ENCODE peak calls at places on chromosomes 5 and 9, in ten cellular contexts. N is NCI-H1105 treated with DMSO at 0.1 percent for 48 hours, L is pulmonary artery endothelial cell, C is mesothelial cell of epicardium, F is spleen, I is neural crest cell, Z is GF-D8, B is GM04504, E is ovary, T is head of caudate nucleus. V is an unnamed sample.

GRCh38 chr5:117769877-117770276 is 1195.3 kb upstream of the SEMA6A start:
- DNase-seq in E (no peak), Z (no peak), C (no peak), I (no peak), N (no peak), F (no peak), L (no peak), B (no peak), T (no peak), V (no peak)

GRCh38 chr9:129583308-129584038 is 37.4 kb downstream of the C9orf50 start:
- DNase-seq in F (no peak), Z (no peak), I (no peak), B (no peak), C (no peak), N (no peak), E (no peak), L (no peak), T (no peak), V (no peak)

GRCh38 chr5:122999947-123000563 is 36.5 kb downstream of the PPIC start:
- DNase-seq in E (no peak), T (no peak), F (no peak), Z (no peak), I (peak; percentile 40), N (no peak), C (no peak), B (peak; percentile 16), L (no peak), V (peak; percentile 62)

GRCh38 chr9:123425261-123425821 is 69.3 kb downstream of the CRB2 start:
- DNase-seq in F (peak; percentile 48), E (no peak), C (no peak), L (no peak), N (no peak), B (no peak), T (peak; percentile 61), I (no peak), Z (no peak), V (no peak)

GRCh38 chr5:74963407-74963806 is 89.0 kb downstream of the GCNT4 start:
- DNase-seq in E (no peak), C (no peak), I (no peak), N (no peak), T (no peak), F (no peak), L (no peak), Z (no peak), B (no peak), V (no peak)

GRCh38 chr5:89359046-89359445 is 476.1 kb upstream of the MEF2C start:
- DNase-seq in C (no peak), L (no peak), B (no peak), N (no peak), E (no peak), T (no peak), Z (no peak), I (no peak), F (no peak), V (no peak)

GRCh38 chr5:1002271-1002546 is 6.4 kb upstream of the NKD2 start:
- DNase-seq in I (no peak), B (no peak), Z (no peak), C (no peak), L (no peak), E (peak; percentile 8), F (no peak), T (no peak), N (no peak), V (no peak)

GRCh38 chr5:176851871-176852270 is 41.5 kb downstream of the UNC5A start:
- DNase-seq in N (peak; percentile 88), E (no peak), L (no peak), B (no peak), Z (no peak), T (no peak), F (no peak), C (no peak), I (no peak), V (no peak)

GRCh38 chr5:93250431-93250830 is 330.6 kb downstream of the NR2F1-AS1 start:
- DNase-seq in F (no peak), B (no peak), C (no peak), Z (no peak), N (no peak), I (no peak), L (no peak), E (no peak), T (no peak), V (peak; percentile 26)

GRCh38 chr5:178293400-178293799 is 60.8 kb upstream of the PHYKPL start:
- DNase-seq in C (no peak), I (no peak), N (peak; percentile 33), L (no peak), F (peak; percentile 62), Z (no peak), E (no peak), T (no peak), B (no peak), V (no peak)

GRCh38 chr5:124301850-124302249 is 444.6 kb downstream of the ZNF608 start:
- DNase-seq in L (no peak), B (no peak), T (no peak), F (no peak), I (no peak), C (no peak), Z (no peak), N (no peak), E (no peak), V (no peak)

GRCh38 chr9:95338243-95338642 is 20.7 kb upstream of the FANCC start:
- DNase-seq in T (no peak), E (no peak), B (no peak), C (no peak), N (no peak), L (no peak), Z (no peak), F (no peak), I (no peak), V (no peak)

GRCh38 chr5:112996830-112997374 is 20.3 kb downstream of the DCP2 start:
- DNase-seq in B (no peak), E (no peak), Z (no peak), I (no peak), T (no peak), F (no peak), N (no peak), C (no peak), L (no peak), V (no peak)

GRCh38 chr9:84138543-84138942 is 157.9 kb downstream of the RMI1 start:
- DNase-seq in N (no peak), C (no peak), T (no peak), Z (no peak), E (no peak), B (no peak), I (no peak), F (no peak), L (no peak), V (no peak)

GRCh38 chr5:107669543-107670027 is 1.2 kb downstream of the EFNA5 start:
- DNase-seq in I (peak; percentile 26), B (peak; percentile 7), E (peak; percentile 36), Z (no peak), F (peak; percentile 65), L (no peak), T (peak; percentile 35), C (peak; percentile 63), N (peak; percentile 31), V (peak; percentile 51)

GRCh38 chr5:58940446-58940845 is 357.6 kb downstream of the RAB3C start:
- DNase-seq in E (no peak), C (no peak), N (no peak), F (no peak), I (no peak), L (no peak), Z (no peak), T (no peak), B (no peak), V (no peak)

GRCh38 chr5:10034008-10034407 is 215.7 kb downstream of the ATPSCKMT start:
- DNase-seq in L (no peak), B (no peak), I (no peak), F (no peak), N (peak; percentile 31), Z (no peak), C (peak; percentile 44), T (no peak), E (no peak), V (no peak)

GRCh38 chr5:7852542-7852941 is 1.6 kb upstream of the CFAP90 start:
- DNase-seq in Z (no peak), E (no peak), T (no peak), B (no peak), C (no peak), F (no peak), L (no peak), I (no peak), N (no peak), V (no peak)

GRCh38 chr5:58314356-58315045 is 145.4 kb downstream of the PLK2 start:
- DNase-seq in N (no peak), Z (no peak), E (no peak), B (no peak), I (no peak), L (no peak), F (no peak), T (no peak), C (no peak), V (no peak)

GRCh38 chr5:170749911-170750431 is 33.6 kb upstream of the GABRP start:
- DNase-seq in L (no peak), E (no peak), I (no peak), F (no peak), Z (no peak), T (no peak), B (no peak), N (no peak), C (no peak), V (no peak)

GRCh38 chr5:6729400-6730310 is 16.4 kb downstream of the TENT4A start:
- DNase-seq in I (no peak), L (no peak), B (no peak), F (peak; percentile 86), T (no peak), C (no peak), N (no peak), Z (peak; percentile 36), E (no peak), V (no peak)

GRCh38 chr5:27523629-27524028 is 485.2 kb upstream of the CDH9 start:
- DNase-seq in B (no peak), I (no peak), N (no peak), T (no peak), C (no peak), L (no peak), F (no peak), Z (no peak), E (no peak), V (no peak)

GRCh38 chr5:173668910-173669309 is 52.5 kb upstream of the BOD1 start:
- DNase-seq in N (no peak), T (no peak), L (no peak), I (no peak), E (no peak), B (no peak), F (no peak), Z (no peak), C (no peak), V (no peak)

GRCh38 chr9:112555091-112555643 is 68.5 kb downstream of the KIAA1958 start:
- DNase-seq in L (no peak), T (no peak), E (no peak), I (no peak), N (no peak), C (no peak), F (no peak), Z (no peak), B (no peak), V (no peak)

GRCh38 chr5:115599502-115599901 is 2.8 kb downstream of the TICAM2 start:
- DNase-seq in E (no peak), B (no peak), Z (no peak), F (peak; percentile 62), L (no peak), C (no peak), N (no peak), T (peak; percentile 64), I (no peak), V (no peak)

GRCh38 chr5:154351566-154351965 is 94.2 kb upstream of the SAP30L start:
- DNase-seq in L (no peak), I (no peak), F (no peak), C (no peak), B (no peak), N (no peak), E (no peak), T (no peak), Z (no peak), V (no peak)

GRCh38 chr9:8845376-8845775 is 1045.8 kb upstream of the DMAC1 start:
- DNase-seq in C (no peak), T (peak; percentile 81), N (peak; percentile 38), Z (no peak), E (no peak), F (no peak), B (no peak), I (no peak), L (no peak), V (no peak)

GRCh38 chr9:77679088-77679487 is 31.0 kb upstream of the GNA14 start:
- DNase-seq in E (no peak), B (no peak), N (no peak), Z (peak; percentile 78), T (no peak), C (no peak), F (no peak), L (no peak), I (no peak), V (peak; percentile 6)

V was measured in dermis microvascular lymphatic vessel endothelial cell.